ENCODE peak calls at places on chromosomes 13 and 19, in four cellular contexts. B is IMR-90, D is astrocyte, K is left ventricle myocardium inferior. M is an unnamed sample. For H3K4me1, the result is how much of the 10 kb centered on the place peaks cover.

GRCh38 chr13:107211073-107211472 is 643.1 kb upstream of the ARGLU1 start:
- DNase-seq in B (peak), D (peak), K (peak), M (peak)

GRCh38 chr19:45336696-45337251 is 3.8 kb upstream of the KLC3 start:
- DNase-seq in D (no peak), K (no peak), B (no peak), M (no peak)

GRCh38 chr13:24680258-24680920 is at the start of gene ATP12A:
- DNase-seq in B (no peak), D (no peak), K (no peak), M (no peak)

GRCh38 chr13:28819046-28819747 is 942 bp upstream of the MTUS2 start:
- DNase-seq in K (no peak), D (peak), B (peak), M (peak)

GRCh38 chr13:38350114-38350617 is 515 bp downstream of the UFM1 start:
- DNase-seq in K (peak), D (peak), B (peak), M (peak)

GRCh38 chr13:21443171-21443570 is 15.9 kb downstream of the ZDHHC20 start:
- DNase-seq in K (no peak), D (no peak), B (no peak), M (no peak)

GRCh38 chr13:65881561-65882155 is 1348.5 kb downstream of the PCDH9 start:
- DNase-seq in B (no peak), K (no peak), D (no peak), M (no peak)

GRCh38 chr19:44050740-44051653 is 839 bp upstream of the ZNF223 start:
- DNase-seq in K (no peak), D (no peak), B (no peak), M (no peak)

GRCh38 chr19:3722443-3723109 is 14.4 kb downstream of the TJP3 start:
- DNase-seq in B (no peak), D (no peak), K (no peak), M (no peak)

GRCh38 chr13:42751693-42752092 is 29.7 kb upstream of the FAM216B start:
- DNase-seq in D (no peak), K (no peak), B (no peak), M (no peak)

GRCh38 chr19:33249740-33250366 is 24.2 kb upstream of the SLC7A10 start:
- DNase-seq in D (no peak), K (no peak), B (no peak), M (no peak)

GRCh38 chr19:16585808-16586476 is 13.7 kb upstream of the SLC35E1 start:
- DNase-seq in B (peak), D (no peak), K (no peak), M (no peak)

GRCh38 chr19:49347835-49348234 is 12.6 kb downstream of the CD37 start:
- DNase-seq in D (peak), B (peak), K (no peak), M (peak)

GRCh38 chr19:10431254-10431942 is 11.1 kb downstream of the PDE4A start:
- DNase-seq in D (no peak), K (peak), B (no peak), M (peak)

GRCh38 chr19:13652810-13653590 is 111.3 kb upstream of the MRI1 start:
- DNase-seq in D (no peak), B (no peak), K (no peak), M (no peak)

DNA sequence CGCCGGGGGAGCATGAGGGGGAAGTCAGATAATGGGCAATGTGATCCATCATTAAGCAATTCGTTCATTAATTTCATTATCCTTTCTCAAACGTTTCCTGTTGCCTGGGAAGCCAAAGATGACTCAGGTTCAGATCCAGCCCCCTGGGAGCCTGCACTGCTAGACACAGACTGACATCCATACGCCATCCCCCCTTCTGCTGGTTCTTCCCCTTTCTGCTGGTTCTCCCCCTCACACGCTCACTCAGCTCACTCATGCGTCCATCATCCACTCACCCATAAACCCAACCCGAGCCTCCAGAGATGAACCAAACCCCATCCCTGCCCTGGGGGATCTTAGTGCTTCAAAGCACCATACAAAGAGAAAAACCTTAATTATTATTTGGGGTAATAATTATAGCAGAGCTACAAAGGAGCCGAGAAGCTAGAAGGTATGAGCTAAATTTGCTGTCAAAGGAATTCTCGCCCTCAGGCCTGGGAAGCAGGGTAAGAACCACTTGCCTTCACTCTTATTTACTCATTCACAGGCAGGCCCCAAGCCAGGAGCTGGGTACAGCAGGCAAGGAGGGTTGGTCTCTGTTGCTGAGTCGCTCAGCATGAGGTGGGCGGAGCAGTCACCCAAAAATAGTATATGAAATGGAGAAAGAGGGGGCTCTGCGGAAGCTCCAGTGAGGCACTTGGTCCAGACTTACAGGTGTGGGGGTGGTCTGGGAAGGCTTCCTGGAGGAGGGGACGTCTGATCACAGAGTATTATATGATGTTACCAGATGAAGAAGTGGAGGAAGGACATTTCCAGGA is 7.0 kb upstream of the ZNF444 start:
- DNase-seq in D (no peak), B (peak), K (no peak), M (no peak)
- H3K4me1 ChIP-seq in D (under half), B (under half), K (under half), M (under half)

DNA sequence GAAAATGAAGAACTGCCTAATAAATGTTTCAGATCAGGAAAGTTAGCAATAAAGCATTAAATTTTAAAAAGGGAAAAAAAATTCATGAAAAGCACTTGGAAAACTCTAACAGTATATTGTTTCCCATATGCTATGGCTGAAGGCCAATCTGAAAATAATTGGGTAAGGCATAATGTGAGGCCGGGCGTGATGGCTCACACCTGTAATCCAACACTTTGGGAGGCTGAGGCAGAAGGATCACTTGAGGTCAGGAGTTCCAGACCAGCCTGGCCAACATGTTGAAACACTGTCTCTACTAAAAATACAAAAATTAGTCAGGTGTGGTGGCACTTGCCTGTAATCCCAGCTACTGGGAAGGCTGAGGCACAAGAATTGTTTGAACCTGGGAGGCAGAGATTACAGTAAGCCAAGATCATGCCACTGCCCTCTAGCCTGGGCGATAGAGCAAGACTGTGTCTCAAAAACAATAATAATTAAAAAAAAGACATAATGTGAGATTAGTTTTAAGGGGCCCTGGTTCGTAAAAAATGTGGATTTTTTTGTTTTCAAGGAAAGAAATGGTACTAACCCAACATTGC is 15.2 kb downstream of the INTS6 start:
- DNase-seq in B (no peak), D (no peak), K (no peak), M (no peak)
- TF ChIP-seq CTCF in B (no peak), D (no peak), K (no peak), M (no peak)

DNA sequence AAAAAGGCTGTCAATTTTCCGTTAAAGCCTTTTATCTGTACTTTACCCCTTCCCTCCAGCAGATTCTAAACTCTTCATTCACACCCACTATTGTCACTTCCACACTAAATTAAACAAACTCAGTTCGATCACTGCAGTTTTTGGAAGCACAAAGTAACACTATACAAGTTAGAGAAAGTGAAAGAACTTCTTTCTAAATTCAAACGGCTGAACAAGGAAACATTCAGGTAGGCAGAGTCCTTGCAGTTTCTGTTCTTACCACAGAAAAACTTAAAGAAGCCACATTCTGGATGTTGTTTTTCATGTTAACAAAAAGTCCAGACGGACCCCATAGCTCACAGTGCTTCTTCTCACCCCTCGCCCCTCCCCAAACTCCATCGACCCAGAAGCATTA is 27.5 kb upstream of the UBE2L5 start:
- DNase-seq in B (peak), K (no peak), D (no peak), M (no peak)
- H3K27ac ChIP-seq in B (peak), K (peak), D (peak), M (no peak)

GRCh38 chr13:40673061-40673397 is 6.6 kb upstream of the FOXO1 start:
- DNase-seq in K (no peak), B (no peak), D (no peak), M (no peak)
- H3K4me1 ChIP-seq in K (under half), B (under half), D (under half), M (under half)

GRCh38 chr19:8334458-8335342 is 8.4 kb downstream of the KANK3 start:
- DNase-seq in K (peak), B (peak), D (peak), M (peak)
- TF ChIP-seq CTCF in K (no peak), B (no peak), D (no peak), M (no peak)

DNA sequence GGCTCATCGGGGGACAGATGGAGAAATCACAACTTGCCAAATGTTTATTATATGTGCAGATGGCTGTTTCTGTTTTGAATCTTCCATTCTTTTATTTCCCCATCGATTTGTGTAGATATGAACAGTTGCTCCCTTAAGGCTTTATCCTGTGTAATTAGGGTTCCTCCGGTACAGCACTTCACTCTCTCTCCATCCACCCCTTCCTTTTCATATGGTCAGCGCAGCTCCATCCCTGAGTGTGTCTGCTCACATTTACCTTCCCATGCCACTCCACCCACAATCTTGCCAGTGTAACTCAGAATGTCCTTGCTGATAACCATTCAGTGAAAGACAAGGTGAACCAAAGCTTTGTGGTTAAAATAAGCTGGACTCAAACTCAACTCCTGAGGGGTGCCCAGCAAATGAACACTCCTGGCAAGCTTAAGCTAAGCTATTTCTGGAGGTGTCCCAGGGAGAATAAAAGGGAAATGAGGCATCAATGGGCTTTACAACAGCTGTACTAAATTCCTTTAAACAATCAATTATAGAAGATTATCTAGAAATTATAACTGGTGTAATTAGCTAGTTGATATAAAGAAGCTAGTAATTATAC is 51.3 kb downstream of the TBC1D4 start:
- DNase-seq in B (no peak), K (no peak), D (no peak), M (no peak)
- H3K27ac ChIP-seq in B (no peak), K (peak), D (no peak), M (no peak)

GRCh38 chr19:38429055-38429810 is 3.2 kb upstream of the RASGRP4 start:
- DNase-seq in K (no peak), B (no peak), D (no peak), M (no peak)

GRCh38 chr19:38422405-38422804 is 3.6 kb downstream of the RASGRP4 start:
- DNase-seq in K (no peak), B (no peak), D (no peak), M (no peak)

GRCh38 chr19:38424272-38424671 is 1.7 kb downstream of the RASGRP4 start:
- DNase-seq in D (no peak), B (no peak), K (no peak), M (no peak)

GRCh38 chr19:38425222-38425809 is 703 bp downstream of the RASGRP4 start:
- DNase-seq in K (no peak), B (no peak), D (no peak), M (no peak)

DNA sequence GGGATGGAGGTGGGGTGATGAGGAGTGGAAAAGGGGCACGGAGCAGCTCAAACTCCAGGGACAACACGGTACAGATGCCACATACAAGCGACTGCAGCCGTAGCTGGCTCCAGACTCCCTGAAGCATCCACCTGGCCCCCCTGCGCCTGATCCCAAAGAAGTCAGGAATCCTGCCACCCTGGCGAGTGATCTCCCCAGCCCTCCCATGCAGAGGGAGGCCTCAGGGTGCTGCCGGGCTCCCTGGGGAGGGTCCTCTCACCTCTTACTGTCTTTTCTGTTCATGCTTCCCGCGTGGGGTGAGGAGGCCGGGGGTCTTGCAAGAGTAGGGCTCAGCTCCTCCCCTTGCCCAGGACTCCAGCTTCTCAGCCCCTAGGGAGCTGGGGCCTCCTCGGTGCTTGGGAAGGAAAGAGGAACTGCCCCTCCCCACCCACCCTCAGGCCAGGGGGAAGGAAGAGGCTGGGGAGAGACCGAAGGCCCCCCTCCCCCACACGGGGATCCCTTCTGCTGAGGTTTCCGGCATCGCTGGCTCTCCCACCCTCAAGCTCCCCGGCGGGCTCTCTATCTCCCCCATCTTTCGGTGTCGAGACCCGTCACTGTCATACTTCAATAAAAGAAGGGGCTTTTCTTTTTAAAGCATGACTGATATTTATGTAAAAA is at the start of gene RASGRP4:
- DNase-seq in B (no peak), D (no peak), K (peak), M (no peak)
- H3K4me1 ChIP-seq in B (under half), D (under half), K (under half), M (under half)

GRCh38 chr13:52010890-52011689 is at the start of gene ATP7B:
- DNase-seq in K (no peak), D (no peak), B (no peak), M (peak)
- TF ChIP-seq CTCF in K (peak), D (peak), B (peak), M (no peak)